ENCODE peak calls at places on chromosomes 12 and 14, in ten cellular contexts. V is suprapubic skin, O is stomach, J is Panc1, R is HepG2, K is transverse colon, C is HCT116, D is sigmoid colon, F is SK-N-SH, Z is GM23338. I is an unnamed sample. For H3K4me1, the result is how much of the 10 kb centered on the place peaks cover.

GRCh38 chr14:77011226-77011762 is 17.2 kb downstream of the IRF2BPL start:
- DNase-seq in C (no peak), R (no peak), Z (no peak), O (peak), K (peak), V (no peak), J (no peak), F (no peak), D (no peak), I (no peak)

GRCh38 chr12:126474703-126475102 is 1409.5 kb downstream of the AACS start:
- DNase-seq in V (no peak), D (no peak), F (no peak), O (no peak), C (no peak), J (no peak), R (no peak), Z (no peak), K (no peak), I (no peak)

GRCh38 chr14:90726656-90727055 is 89.6 kb downstream of the TTC7B start:
- DNase-seq in C (peak), D (peak), O (peak), Z (peak), J (no peak), F (no peak), K (peak), R (no peak), V (peak), I (no peak)

GRCh38 chr14:104115131-104115600 is 23.2 kb upstream of the KIF26A start:
- DNase-seq in O (peak), K (no peak), Z (no peak), J (no peak), D (no peak), F (no peak), C (no peak), R (no peak), V (peak), I (peak)

GRCh38 chr12:12561305-12562015 is 1.2 kb downstream of the DUSP16 start:
- DNase-seq in J (no peak), C (no peak), D (peak), O (peak), V (peak), Z (peak), R (peak), F (peak), K (peak), I (peak)

GRCh38 chr14:65255029-65255545 is 152.8 kb upstream of the MAX start:
- DNase-seq in C (peak), K (no peak), F (peak), O (no peak), Z (no peak), V (no peak), D (no peak), R (peak), J (peak), I (no peak)

GRCh38 chr14:20802341-20803084 is at the start of gene RNASE1:
- DNase-seq in C (no peak), R (peak), K (peak), D (peak), V (no peak), J (no peak), O (peak), Z (no peak), F (no peak), I (no peak)

GRCh38 chr14:20907214-20907613 is 16.0 kb downstream of the RNASE3 start:
- DNase-seq in D (no peak), F (no peak), C (no peak), O (no peak), J (no peak), Z (no peak), R (no peak), K (no peak), V (no peak), I (no peak)

GRCh38 chr14:74913986-74914573 is 9.0 kb downstream of the RPS6KL1 start:
- DNase-seq in R (peak), O (peak), C (peak), J (peak), K (peak), V (peak), D (peak), Z (peak), F (peak), I (peak)

GRCh38 chr14:29842228-29842627 is 85.4 kb downstream of the PRKD1 start:
- DNase-seq in V (no peak), K (no peak), R (no peak), Z (no peak), O (no peak), J (no peak), C (no peak), D (no peak), F (no peak), I (no peak)

GRCh38 chr12:47120736-47121135 is 41.0 kb upstream of the AMIGO2 start:
- DNase-seq in K (no peak), V (no peak), R (no peak), Z (no peak), F (no peak), D (no peak), J (no peak), C (no peak), O (no peak), I (no peak)

GRCh38 chr12:41556176-41556575 is 368.1 kb downstream of the PDZRN4 start:
- DNase-seq in R (no peak), F (no peak), J (no peak), Z (no peak), O (no peak), C (no peak), V (no peak), D (no peak), K (no peak), I (no peak)

GRCh38 chr12:115341442-115341841 is 657.5 kb upstream of the TBX3 start:
- DNase-seq in R (no peak), O (peak), C (peak), K (peak), Z (no peak), J (peak), D (peak), V (peak), F (no peak), I (peak)

GRCh38 chr12:53483225-53483978 is 15.9 kb downstream of the MAP3K12 start:
- DNase-seq in F (no peak), Z (peak), R (no peak), K (peak), D (peak), C (no peak), O (no peak), J (no peak), V (no peak), I (no peak)

GRCh38 chr14:77260631-77261030 is 10.4 kb downstream of the NGB start:
- DNase-seq in V (no peak), J (no peak), O (no peak), R (no peak), C (no peak), K (no peak), Z (no peak), F (no peak), D (no peak), I (no peak)

GRCh38 chr14:30317729-30318128 is 241.2 kb upstream of the G2E3 start:
- DNase-seq in Z (no peak), D (no peak), V (no peak), C (no peak), O (no peak), R (peak), K (no peak), J (no peak), F (no peak), I (no peak)

GRCh38 chr12:26566670-26567069 is 266.3 kb downstream of the ITPR2 start:
- DNase-seq in J (no peak), C (no peak), R (no peak), K (no peak), F (no peak), O (no peak), V (no peak), Z (no peak), D (no peak), I (no peak)

GRCh38 chr12:109157986-109158385 is 41.6 kb downstream of the ACACB start:
- DNase-seq in F (peak), V (no peak), D (peak), R (no peak), C (no peak), O (no peak), J (no peak), K (no peak), Z (no peak), I (no peak)

GRCh38 chr14:38958589-38958988 is 144.4 kb downstream of the SEC23A start:
- DNase-seq in J (no peak), K (no peak), O (no peak), C (no peak), Z (no peak), F (no peak), D (no peak), V (no peak), R (no peak), I (no peak)

GRCh38 chr14:55913324-55914035 is 204.7 kb upstream of the PELI2 start:
- DNase-seq in C (no peak), K (no peak), F (no peak), V (no peak), Z (no peak), R (no peak), D (no peak), O (no peak), J (no peak), I (no peak)
- H3K4me1 ChIP-seq in C (under half), K (under half), F (under half), V (under half), Z (under half), R (under half), D (under half), O (under half), J (under half), I (under half)

GRCh38 chr12:39795481-39795880 is 175.9 kb upstream of the ABCD2 start:
- DNase-seq in J (no peak), R (no peak), Z (no peak), V (no peak), O (no peak), D (no peak), F (no peak), C (no peak), K (no peak), I (no peak)
- TF ChIP-seq POLR2AphosphoS5 in J (no peak), R (no peak), Z (no peak), V (no peak), O (no peak), D (no peak), F (no peak), C (no peak), K (no peak), I (no peak)

GRCh38 chr12:57240069-57240921 is 10.7 kb downstream of the STAC3 start:
- DNase-seq in D (peak), R (no peak), Z (peak), K (peak), F (peak), C (peak), V (peak), O (peak), J (no peak), I (peak)
- H3K4me1 ChIP-seq in D (half or more), R (half or more), Z (under half), K (half or more), F (under half), C (under half), V (half or more), O (half or more), J (under half), I (under half)

GRCh38 chr12:121648458-121649028 is 20.9 kb downstream of the MORN3 start:
- DNase-seq in R (no peak), J (no peak), Z (no peak), D (no peak), O (no peak), C (no peak), V (no peak), K (no peak), F (no peak), I (no peak)

GRCh38 chr12:121652767-121653497 is 16.5 kb downstream of the MORN3 start:
- DNase-seq in V (no peak), C (no peak), Z (peak), K (no peak), J (no peak), O (no peak), R (peak), F (no peak), D (no peak), I (no peak)

GRCh38 chr12:121649403-121649802 is 20.1 kb downstream of the MORN3 start:
- DNase-seq in K (no peak), D (no peak), Z (no peak), R (no peak), C (no peak), V (no peak), F (no peak), J (no peak), O (no peak), I (no peak)

GRCh38 chr12:121651381-121651780 is 18.1 kb downstream of the MORN3 start:
- DNase-seq in Z (no peak), V (no peak), F (no peak), D (no peak), K (no peak), O (no peak), R (no peak), C (no peak), J (no peak), I (no peak)

GRCh38 chr12:121649819-121650353 is 19.6 kb downstream of the MORN3 start:
- DNase-seq in J (no peak), V (no peak), O (no peak), D (no peak), R (no peak), C (no peak), F (no peak), K (no peak), Z (no peak), I (no peak)
- TF ChIP-seq POLR2AphosphoS5 in J (no peak), V (no peak), O (no peak), D (no peak), R (no peak), C (no peak), F (no peak), K (no peak), Z (no peak), I (no peak)

I was measured in breast epithelium.